ENCODE peak calls at places on chromosome 9, in six cellular contexts. F, T, Q, O, I and Z are unnamed samples. For H3K4me1, the result is how much of the 10 kb centered on the place peaks cover.

GRCh38 chr9:128211551-128212281 is 8.5 kb downstream of the DNM1 start:
- DNase-seq in F (no peak), T (no peak), Q (no peak), O (no peak), I (no peak), Z (no peak)

GRCh38 chr9:122991370-122991830 is 42.1 kb upstream of the GPR21 start:
- DNase-seq in F (no peak), T (no peak), Q (no peak), O (peak), I (no peak), Z (peak)

GRCh38 chr9:36765077-36765390 is 192.3 kb downstream of the MELK start:
- DNase-seq in F (no peak), T (no peak), Q (no peak), O (no peak), I (no peak), Z (no peak)

GRCh38 chr9:112887377-112887776 is 3.3 kb downstream of the SLC46A2 start:
- DNase-seq in F (no peak), T (peak), Q (no peak), O (no peak), I (peak), Z (no peak)

GRCh38 chr9:132114102-132114707 is 34.5 kb upstream of the MED27 start:
- DNase-seq in F (no peak), T (no peak), Q (peak), O (peak), I (peak), Z (no peak)

GRCh38 chr9:16341176-16341575 is 529.3 kb downstream of the BNC2 start:
- DNase-seq in F (no peak), T (no peak), Q (no peak), O (no peak), I (no peak), Z (no peak)

GRCh38 chr9:4299006-4299795 is 667 bp downstream of the GLIS3 start:
- DNase-seq in F (peak), T (no peak), Q (peak), O (peak), I (peak), Z (peak)

GRCh38 chr9:128096614-128097013 is 28.6 kb downstream of the SLC25A25 start:
- DNase-seq in F (no peak), T (no peak), Q (no peak), O (no peak), I (no peak), Z (no peak)

GRCh38 chr9:97309260-97309659 is 1.8 kb downstream of the CCDC180 start:
- DNase-seq in F (no peak), T (no peak), Q (no peak), O (no peak), I (no peak), Z (no peak)

GRCh38 chr9:137694962-137695875 is 76.4 kb downstream of the EHMT1 start:
- DNase-seq in F (no peak), T (peak), Q (peak), O (no peak), I (peak), Z (no peak)

GRCh38 chr9:138037140-138037539 is 159.6 kb downstream of the CACNA1B start:
- DNase-seq in F (peak), T (no peak), Q (peak), O (no peak), I (peak), Z (no peak)

GRCh38 chr9:76027426-76027825 is 137.0 kb downstream of the PCSK5 start:
- DNase-seq in F (no peak), T (no peak), Q (no peak), O (no peak), I (no peak), Z (no peak)

GRCh38 chr9:116944714-116945534 is 257.8 kb downstream of the TRIM32 start:
- DNase-seq in F (no peak), T (no peak), Q (no peak), O (no peak), I (no peak), Z (no peak)

GRCh38 chr9:82604947-82605656 is 457.8 kb downstream of the RASEF start:
- DNase-seq in F (no peak), T (no peak), Q (peak), O (no peak), I (no peak), Z (no peak)

GRCh38 chr9:77916410-77916819 is 115.2 kb downstream of the GNAQ start:
- DNase-seq in F (no peak), T (no peak), Q (no peak), O (no peak), I (no peak), Z (peak)

GRCh38 chr9:77915744-77916143 is 115.9 kb downstream of the GNAQ start:
- DNase-seq in F (no peak), T (no peak), Q (no peak), O (no peak), I (no peak), Z (no peak)

GRCh38 chr9:77911928-77912327 is 119.7 kb downstream of the GNAQ start:
- DNase-seq in F (no peak), T (no peak), Q (no peak), O (no peak), I (no peak), Z (no peak)

GRCh38 chr9:77910216-77910615 is 121.4 kb downstream of the GNAQ start:
- DNase-seq in F (no peak), T (no peak), Q (no peak), O (no peak), I (no peak), Z (no peak)

DNA sequence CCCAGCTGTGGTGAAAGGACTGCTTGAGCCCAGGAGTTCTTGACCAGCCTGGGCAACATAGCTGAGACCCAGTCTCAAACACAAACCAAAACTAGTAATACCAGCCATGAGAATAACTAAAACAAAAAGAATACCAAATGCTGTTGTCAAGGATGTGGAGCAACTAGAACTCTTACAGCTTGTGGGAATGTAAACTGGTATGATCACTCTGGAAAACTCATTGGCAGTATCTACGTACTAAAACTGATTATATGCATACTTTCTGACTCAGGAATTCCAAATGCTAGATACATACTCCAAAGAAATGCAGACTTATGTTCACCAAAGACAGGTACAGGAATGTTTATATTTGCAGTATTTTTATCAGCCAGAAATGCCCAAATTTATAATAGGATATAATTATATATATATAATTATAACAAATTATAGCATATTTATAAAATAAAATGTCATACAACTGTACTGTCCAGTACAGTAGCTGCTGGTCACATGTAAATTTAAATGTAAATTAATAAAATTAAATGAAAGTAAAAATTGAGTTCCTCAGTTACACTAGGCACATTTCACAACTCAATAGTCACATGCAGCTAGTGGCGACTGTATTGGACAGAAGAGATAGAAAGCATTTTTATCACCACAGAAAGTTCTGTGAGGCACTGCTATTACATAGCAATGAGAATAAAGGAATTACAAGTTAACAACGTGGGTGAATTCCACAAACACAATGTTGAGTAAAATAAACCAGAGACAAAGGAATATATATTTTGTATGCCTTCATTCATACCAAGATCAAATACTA is 118.5 kb downstream of the GNAQ start:
- DNase-seq in F (no peak), T (no peak), Q (no peak), O (no peak), I (no peak), Z (no peak)
- H3K4me1 ChIP-seq in F (under half), T (under half), Q (under half), O (under half), I (under half), Z (under half)

GRCh38 chr9:129823934-129824601 is at the start of gene TOR1A:
- DNase-seq in F (peak), T (peak), Q (peak), O (peak), I (peak), Z (peak)
- TF ChIP-seq POLR2A in F (peak), T (peak), Q (peak), O (peak), I (peak), Z (peak)

DNA sequence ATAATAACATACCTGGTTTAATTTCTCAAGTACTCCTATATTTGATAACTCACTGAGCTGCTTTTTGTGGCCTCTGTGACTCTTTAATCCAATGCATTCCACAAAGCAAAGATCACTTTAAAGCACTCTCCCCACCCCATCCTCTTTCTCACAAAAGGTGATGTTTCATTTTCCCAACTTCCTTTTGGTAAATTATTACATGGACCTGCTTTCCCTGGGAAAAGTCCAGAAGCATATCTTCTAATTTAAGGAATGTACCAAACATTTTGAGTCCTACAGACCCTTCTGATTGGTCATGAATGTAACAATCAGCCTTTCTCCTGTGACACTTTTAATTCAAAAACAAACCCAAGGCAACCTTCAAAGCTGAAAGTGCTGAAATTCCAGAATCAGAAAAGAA is 71.1 kb downstream of the MLLT3 start:
- DNase-seq in F (no peak), T (no peak), Q (no peak), O (no peak), I (no peak), Z (no peak)
- H3K27ac ChIP-seq in F (no peak), T (no peak), Q (no peak), O (no peak), I (no peak), Z (no peak)

GRCh38 chr9:126521976-126522590 is 91.6 kb upstream of the LMX1B start:
- DNase-seq in F (no peak), T (no peak), Q (no peak), O (no peak), I (no peak), Z (no peak)
- H3K4me1 ChIP-seq in F (under half), T (under half), Q (under half), O (under half), I (under half), Z (under half)

GRCh38 chr9:95004452-95005275 is 278.2 kb downstream of the AOPEP start:
- DNase-seq in F (no peak), T (no peak), Q (peak), O (peak), I (peak), Z (peak)
- TF ChIP-seq POLR2A in F (no peak), T (no peak), Q (peak), O (peak), I (peak), Z (peak)

GRCh38 chr9:73845539-73845938 is 651.6 kb upstream of the RORB start:
- DNase-seq in F (no peak), T (no peak), Q (no peak), O (no peak), I (no peak), Z (no peak)
- H3K27ac ChIP-seq in F (no peak), T (no peak), Q (no peak), O (no peak), I (no peak), Z (no peak)

GRCh38 chr9:71210326-71210725 is 88.9 kb upstream of the TRPM3 start:
- DNase-seq in F (no peak), T (no peak), Q (no peak), O (no peak), I (no peak), Z (no peak)
- H3K4me1 ChIP-seq in F (under half), T (under half), Q (under half), O (under half), I (under half), Z (under half)

GRCh38 chr9:92257327-92257726 is 36.2 kb downstream of the IARS1 start:
- DNase-seq in F (no peak), T (no peak), Q (no peak), O (no peak), I (no peak), Z (no peak)
- TF ChIP-seq POLR2A in F (no peak), T (no peak), Q (no peak), O (no peak), I (no peak), Z (no peak)

GRCh38 chr9:133142657-133143592 is 20.8 kb downstream of the GBGT1 start:
- DNase-seq in F (no peak), T (no peak), Q (no peak), O (no peak), I (no peak), Z (no peak)

GRCh38 chr9:133146746-133147411 is 16.8 kb downstream of the GBGT1 start:
- DNase-seq in F (no peak), T (no peak), Q (no peak), O (no peak), I (no peak), Z (no peak)

GRCh38 chr9:133144142-133144886 is 19.4 kb downstream of the GBGT1 start:
- DNase-seq in F (peak), T (no peak), Q (peak), O (peak), I (peak), Z (peak)

GRCh38 chr9:133143639-133144141 is 20.0 kb downstream of the GBGT1 start:
- DNase-seq in F (no peak), T (no peak), Q (no peak), O (no peak), I (no peak), Z (no peak)

GRCh38 chr9:133144887-133145466 is 18.7 kb downstream of the GBGT1 start:
- DNase-seq in F (no peak), T (no peak), Q (no peak), O (no peak), I (no peak), Z (no peak)
- H3K27ac ChIP-seq in F (peak), T (no peak), Q (peak), O (no peak), I (peak), Z (peak)